ENCODE peak calls at places on chromosome 10, in nine cellular contexts. R is IMR-90, V is A549, Q is transverse colon, P is AG04450, C is SJSA1, J is GM23338, U is brain microvascular endothelial cell, L is neural progenitor cell. E is an unnamed sample.

GRCh38 chr10:121732676-121733445 is 134.6 kb upstream of the FGFR2 start:
- DNase-seq in J (peak; percentile 76), Q (no peak), C (no peak), P (no peak), L (peak; percentile 69), R (no peak), U (no peak), V (no peak), E (no peak)

GRCh38 chr10:68208424-68209042 is 23.4 kb downstream of the ATOH7 start:
- DNase-seq in P (no peak), J (peak; percentile 96), R (peak; percentile 79), Q (peak; percentile 71), C (peak; percentile 77), L (peak; percentile 86), V (peak; percentile 78), U (peak; percentile 72), E (peak; percentile 24)

GRCh38 chr10:3056280-3057037 is 10.9 kb upstream of the PFKP start:
- DNase-seq in L (no peak), J (no peak), V (no peak), C (no peak), Q (no peak), P (no peak), U (no peak), R (peak; percentile 69), E (no peak)

GRCh38 chr10:7696545-7696944 is 6.6 kb upstream of the ITIH2 start:
- DNase-seq in C (no peak), U (no peak), R (no peak), V (no peak), L (no peak), P (no peak), J (no peak), Q (no peak), E (no peak)

GRCh38 chr10:130808243-130808642 is 503.3 kb downstream of the TCERG1L start:
- DNase-seq in U (no peak), Q (no peak), L (no peak), C (no peak), J (no peak), R (no peak), V (no peak), P (no peak), E (no peak)

GRCh38 chr10:73906524-73907447 is 4.1 kb upstream of the PLAU start:
- DNase-seq in C (peak; percentile 97), R (peak; percentile 100), L (peak; percentile 81), U (peak; percentile 94), V (peak; percentile 78), J (peak; percentile 90), P (peak; percentile 99), Q (peak; percentile 49), E (no peak)

GRCh38 chr10:93436577-93436976 is 45.6 kb downstream of the MYOF start:
- DNase-seq in R (peak; percentile 97), Q (peak; percentile 31), U (peak; percentile 94), J (peak; percentile 20), C (peak; percentile 75), V (no peak), L (no peak), P (peak; percentile 84), E (no peak)

GRCh38 chr10:13882112-13882711 is 295.4 kb downstream of the PRPF18 start:
- DNase-seq in C (peak; percentile 90), J (peak; percentile 93), U (peak; percentile 95), V (no peak), Q (no peak), L (peak; percentile 81), P (peak; percentile 86), R (peak; percentile 98), E (peak; percentile 84)

GRCh38 chr10:11149499-11149898 is 131.8 kb downstream of the CELF2 start:
- DNase-seq in C (no peak), P (no peak), Q (no peak), V (no peak), J (no peak), L (no peak), R (no peak), U (no peak), E (no peak)

DNA sequence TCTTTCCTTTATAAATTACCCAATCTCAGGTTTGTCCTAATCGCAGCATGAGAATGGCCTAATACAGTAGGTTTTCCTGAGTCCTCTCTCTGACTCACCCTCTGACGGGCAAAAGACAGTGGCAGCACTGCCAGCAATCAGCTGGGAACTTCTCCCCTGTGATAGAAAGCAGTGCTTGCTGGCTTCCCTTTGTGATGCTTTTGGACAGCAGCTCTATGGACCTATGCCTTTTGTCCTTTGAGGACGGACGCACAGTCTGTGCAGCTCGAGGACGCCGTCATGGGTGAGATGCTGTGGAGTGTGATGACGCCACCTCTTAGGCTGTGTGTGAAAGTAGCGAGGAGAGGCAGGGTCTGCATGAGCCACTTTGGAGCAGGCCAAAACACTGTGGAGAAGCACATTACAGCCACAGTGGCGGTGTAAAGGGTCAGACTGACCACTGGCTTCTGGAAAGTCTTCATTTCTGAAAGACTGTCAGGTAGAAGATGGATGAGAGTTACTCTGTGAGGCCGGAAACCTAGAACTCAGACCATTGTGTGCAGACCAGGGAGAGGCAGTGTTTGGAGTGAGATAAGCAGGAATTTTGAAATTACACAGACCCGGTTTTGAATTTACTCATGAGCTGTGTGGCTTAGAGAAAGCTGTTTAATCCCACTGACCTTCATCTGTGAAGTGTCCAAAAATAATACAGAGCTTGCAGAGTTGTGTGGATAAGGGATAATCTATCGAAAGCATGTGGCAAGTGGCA is 69.0 kb downstream of the KIAA1217 start:
- DNase-seq in Q (no peak), P (no peak), R (no peak), L (no peak), C (no peak), J (no peak), V (no peak), U (no peak), E (no peak)
- H3K27ac ChIP-seq in Q (no peak overlapping the region), P (no peak overlapping the region), R (no peak overlapping the region), L (no peak overlapping the region), C (no peak overlapping the region), J (no peak overlapping the region), V (no peak overlapping the region), U (no peak overlapping the region), E (no peak overlapping the region)

DNA sequence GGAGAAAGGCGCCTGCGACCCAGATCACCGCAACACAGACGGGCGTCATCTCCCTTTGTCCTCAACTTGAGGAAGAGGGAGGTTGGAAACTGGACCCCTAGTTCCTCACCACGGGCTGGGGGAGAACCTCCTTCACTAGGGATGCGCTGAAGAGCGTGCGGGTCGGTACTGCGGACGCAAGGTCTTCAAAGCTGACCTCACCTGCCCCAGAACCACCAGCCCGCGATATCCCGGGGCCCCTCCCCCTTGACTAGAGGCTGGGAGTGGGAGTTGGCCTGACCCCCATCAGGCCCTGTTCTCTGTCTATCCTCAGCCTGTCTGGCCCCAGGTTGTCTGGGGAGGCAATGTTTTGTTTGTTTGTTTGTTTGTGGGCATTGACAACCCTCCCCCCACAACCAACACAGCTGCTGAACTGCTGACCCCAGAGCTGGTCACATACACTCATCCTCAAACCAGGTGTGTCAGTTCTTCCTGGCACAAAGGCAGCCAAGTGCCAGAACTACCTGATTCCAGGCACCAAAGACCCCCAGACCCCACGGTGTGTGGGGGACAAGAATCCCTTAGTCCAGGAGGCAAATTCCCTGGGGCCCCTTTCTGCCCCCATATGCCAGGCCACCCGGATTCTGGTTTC is 2.9 kb downstream of the NPM3 start:
- DNase-seq in U (no peak), C (no peak), V (no peak), L (peak; percentile 27), R (no peak), Q (no peak), P (no peak), J (peak; percentile 54), E (no peak)
- H3K27ac ChIP-seq in U (no peak overlapping the region), C (no peak overlapping the region), V (no peak overlapping the region), L (no peak overlapping the region), R (no peak overlapping the region), Q (no peak overlapping the region), P (no peak overlapping the region), J (no peak overlapping the region), E (no peak overlapping the region)

DNA sequence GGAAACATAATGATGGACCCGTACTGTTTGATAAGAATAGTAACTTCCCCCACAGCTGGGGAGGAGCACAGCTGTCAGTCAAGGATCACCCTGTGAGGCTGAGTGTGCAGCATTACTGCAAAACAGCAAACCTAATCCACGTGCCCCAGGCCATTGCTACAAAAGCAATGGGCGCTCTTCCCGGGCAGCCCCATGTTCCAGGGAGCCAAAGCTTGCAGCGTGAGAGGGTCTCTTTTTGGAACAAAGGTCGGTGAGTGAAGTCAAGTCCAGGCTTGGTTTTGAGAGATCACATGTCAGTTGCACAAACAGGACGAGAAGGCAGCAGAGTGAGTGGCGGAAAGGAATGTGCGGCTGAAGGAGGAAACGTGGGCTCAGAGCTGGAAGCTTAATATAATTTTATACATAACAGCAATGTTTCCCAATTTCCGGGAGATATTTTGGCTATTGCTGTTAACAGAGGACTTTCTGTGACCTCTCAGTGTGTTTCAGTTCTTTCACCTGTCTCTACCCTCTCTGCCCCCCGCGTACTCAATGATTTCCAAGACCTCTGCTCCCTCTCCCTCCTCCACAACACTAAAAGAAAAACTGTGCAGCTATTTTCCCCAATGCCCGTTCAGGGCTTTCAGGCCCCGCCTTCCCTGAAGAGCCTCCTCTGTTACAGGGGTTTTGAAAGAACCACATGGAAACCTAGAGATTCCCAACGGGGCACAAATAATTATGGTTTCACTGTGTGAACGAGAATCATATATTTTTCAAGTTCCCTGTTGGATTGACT is 128.9 kb downstream of the MTPAP start:
- DNase-seq in R (peak; percentile 51), Q (no peak), V (no peak), L (peak; percentile 6), C (no peak), U (peak; percentile 34), P (no peak), J (no peak), E (peak; percentile 29)
- H3K27ac ChIP-seq in R (peak overlapping the region; percentile 10), Q (no peak overlapping the region), V (no peak overlapping the region), L (no peak overlapping the region), C (no peak overlapping the region), U (peak overlapping the region; percentile 26), P (peak overlapping the region; percentile 47), J (no peak overlapping the region), E (peak overlapping the region; percentile 61)

DNA sequence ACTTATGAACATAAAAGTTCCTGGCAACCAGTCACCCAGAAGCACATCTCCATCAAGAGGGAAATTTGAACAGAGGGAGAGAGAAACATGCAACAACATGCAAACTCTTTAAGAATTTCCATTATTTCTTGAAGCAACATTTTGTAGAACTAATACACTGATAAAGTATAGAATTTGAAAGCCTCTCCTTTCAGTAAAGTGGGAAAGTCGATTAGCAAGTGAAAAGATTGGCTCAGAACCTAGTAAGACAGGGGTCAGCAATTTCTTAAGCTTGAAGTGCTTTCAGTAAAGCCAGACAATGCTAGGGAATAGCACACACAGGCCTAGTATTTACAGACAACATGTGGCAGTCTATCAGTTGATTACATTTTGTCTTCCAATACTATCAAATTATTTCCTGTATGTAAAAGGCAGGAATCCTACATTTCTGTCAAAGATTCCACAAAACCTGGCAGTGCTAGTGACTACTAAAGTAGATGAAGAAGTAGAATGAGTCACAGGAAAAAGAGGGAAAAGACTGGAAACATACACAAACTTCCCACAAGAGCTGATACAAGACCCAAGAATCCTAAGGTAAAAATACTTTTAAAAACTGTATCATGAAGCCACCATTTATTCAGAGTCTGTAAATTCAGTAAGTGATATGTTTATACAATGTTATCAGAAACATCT is 25.2 kb downstream of the DNAJC1 start:
- DNase-seq in P (no peak), U (peak; percentile 4), C (no peak), V (no peak), J (peak; percentile 41), Q (no peak), R (peak; percentile 81), L (peak; percentile 45), E (no peak)
- H3K27ac ChIP-seq in P (no peak overlapping the region), U (no peak overlapping the region), C (no peak overlapping the region), V (no peak overlapping the region), J (no peak overlapping the region), Q (no peak overlapping the region), R (no peak overlapping the region), L (peak overlapping the region; percentile 92), E (no peak overlapping the region)

E was measured in epithelial cell of prostate.